ENCODE peak calls at places on chromosomes 13 and 19, in five cellular contexts. F is AG04450; T is CD8-positive, alpha-beta T cell; R is posterior cingulate gyrus; D is H9. A is an unnamed sample.
A peak's percentile ranks its signal among the peaks of the same experiment; 100 is the strongest.

GRCh38 chr13:28320884-28321574 is 173.9 kb downstream of the FLT1 start:
- DNase-seq in R (no peak), F (peak; percentile 54), D (no peak), T (no peak), A (no peak)

GRCh38 chr19:45827459-45828093 is 12.5 kb upstream of the RSPH6A start:
- DNase-seq in F (no peak), D (no peak), T (no peak), R (no peak), A (no peak)

GRCh38 chr19:35055715-35056179 is 14.2 kb downstream of the HPN start:
- DNase-seq in D (peak; percentile 94), R (no peak), F (no peak), T (no peak), A (no peak)

GRCh38 chr19:11247391-11247790 is 8.0 kb downstream of the ANGPTL8 start:
- DNase-seq in D (no peak), R (no peak), T (no peak), F (no peak), A (no peak)

GRCh38 chr19:12000152-12000981 is 35.1 kb downstream of the ZNF433 start:
- DNase-seq in D (no peak), F (no peak), T (no peak), R (no peak), A (no peak)

GRCh38 chr13:80334582-80335260 is 6.2 kb downstream of the SPRY2 start:
- DNase-seq in T (no peak), D (no peak), F (no peak), R (no peak), A (no peak)

GRCh38 chr13:98033277-98034247 is 80.1 kb downstream of the IPO5 start:
- DNase-seq in T (no peak), R (no peak), D (no peak), F (no peak), A (no peak)

GRCh38 chr13:94617389-94618000 is 15.8 kb downstream of the GPR180 start:
- DNase-seq in T (no peak), D (no peak), F (no peak), R (no peak), A (no peak)

GRCh38 chr19:3387645-3388589 is 21.5 kb downstream of the NFIC start:
- DNase-seq in R (peak; percentile 91), F (no peak), D (no peak), T (no peak), A (no peak)

GRCh38 chr19:29483641-29483920 is 42.2 kb upstream of the VSTM2B start:
- DNase-seq in R (no peak), D (peak; percentile 5), F (no peak), T (no peak), A (no peak)

GRCh38 chr19:5961969-5962945 is 15.7 kb downstream of the RANBP3 start:
- DNase-seq in R (no peak), F (no peak), T (peak; percentile 65), D (no peak), A (peak; percentile 20)

GRCh38 chr19:46925548-46925950 is 64.8 kb downstream of the ARHGAP35 start:
- DNase-seq in D (no peak), T (no peak), R (no peak), F (no peak), A (no peak)

GRCh38 chr19:29779921-29780320 is 31.9 kb upstream of the CCNE1 start:
- DNase-seq in D (peak; percentile 75), R (no peak), F (no peak), T (no peak), A (no peak)

GRCh38 chr13:93603043-93603442 is 376.4 kb downstream of the GPC6 start:
- DNase-seq in R (no peak), F (peak; percentile 30), D (no peak), T (no peak), A (no peak)

GRCh38 chr13:36543671-36544070 is 111.4 kb downstream of the CCNA1 start:
- DNase-seq in D (no peak), R (no peak), F (no peak), T (no peak), A (no peak)